ENCODE peak calls at places on chromosome 17, in four cellular contexts. B, Q, D and K are unnamed samples.

GRCh38 chr17:79612468-79613194 is 1.8 kb upstream of the RBFOX3 start:
- DNase-seq in B (peak), Q (peak), D (peak), K (peak)

GRCh38 chr17:37797206-37797605 is 52.3 kb upstream of the HNF1B start:
- DNase-seq in B (no peak), Q (no peak), D (no peak), K (peak)

GRCh38 chr17:42518046-42518754 is 17.8 kb upstream of the NAGLU start:
- DNase-seq in B (no peak), Q (peak), D (no peak), K (peak)

GRCh38 chr17:74467221-74467951 is 952 bp downstream of the CD300A start:
- DNase-seq in B (no peak), Q (peak), D (no peak), K (no peak)

GRCh38 chr17:60102632-60103047 is 23.9 kb upstream of the HEATR6 start:
- DNase-seq in B (no peak), Q (no peak), D (no peak), K (peak)

GRCh38 chr17:6478486-6478885 is 34.2 kb downstream of the PIMREG start:
- DNase-seq in B (no peak), Q (no peak), D (no peak), K (no peak)

GRCh38 chr17:62791235-62792121 is 16.6 kb downstream of the MARCHF10 start:
- DNase-seq in B (no peak), Q (no peak), D (no peak), K (peak)

GRCh38 chr17:43367588-43368242 is 31.1 kb upstream of the ARL4D start:
- DNase-seq in B (peak), Q (peak), D (peak), K (peak)

GRCh38 chr17:57370051-57370581 is 113.8 kb downstream of the MSI2 start:
- DNase-seq in B (no peak), Q (no peak), D (no peak), K (peak)

GRCh38 chr17:19015428-19015827 is 10.9 kb upstream of the FAM83G start:
- DNase-seq in B (no peak), Q (no peak), D (no peak), K (no peak)

GRCh38 chr17:31499771-31500554 is 108.5 kb downstream of the RAB11FIP4 start:
- DNase-seq in B (no peak), Q (peak), D (peak), K (peak)

GRCh38 chr17:6497496-6498221 is 53.4 kb downstream of the PIMREG start:
- DNase-seq in B (no peak), Q (peak), D (no peak), K (no peak)

GRCh38 chr17:75602644-75603043 is 15.0 kb downstream of the MYO15B start:
- DNase-seq in B (no peak), Q (peak), D (no peak), K (no peak)

GRCh38 chr17:55334285-55334684 is 69.5 kb downstream of the HLF start:
- DNase-seq in B (no peak), Q (no peak), D (no peak), K (no peak)

GRCh38 chr17:29576214-29577008 is 7.9 kb downstream of the TP53I13 start:
- DNase-seq in B (no peak), Q (no peak), D (no peak), K (no peak)

GRCh38 chr17:9002236-9002609 is 19.1 kb upstream of the NTN1 start:
- DNase-seq in B (no peak), Q (peak), D (no peak), K (no peak)

GRCh38 chr17:63246344-63246743 is 199.8 kb downstream of the CYB561 start:
- DNase-seq in B (no peak), Q (no peak), D (no peak), K (peak)

GRCh38 chr17:65102788-65103187 is 34.4 kb upstream of the RGS9 start:
- DNase-seq in B (no peak), Q (no peak), D (no peak), K (no peak)

GRCh38 chr17:73976147-73976546 is 227.3 kb upstream of the RPL38 start:
- DNase-seq in B (no peak), Q (no peak), D (no peak), K (no peak)

GRCh38 chr17:76432712-76433336 is 20.1 kb downstream of the UBE2O start:
- DNase-seq in B (no peak), Q (no peak), D (no peak), K (peak)

GRCh38 chr17:30514895-30515596 is 37.8 kb downstream of the GOSR1 start:
- DNase-seq in B (no peak), Q (no peak), D (no peak), K (no peak)

GRCh38 chr17:28760987-28761562 is 17.3 kb downstream of the TRAF4 start:
- DNase-seq in B (no peak), Q (peak), D (peak), K (peak)

GRCh38 chr17:18002171-18002570 is 29.5 kb downstream of the DRC3 start:
- DNase-seq in B (no peak), Q (no peak), D (no peak), K (peak)

GRCh38 chr17:16923904-16924700 is 47.8 kb downstream of the TNFRSF13B start:
- DNase-seq in B (no peak), Q (peak), D (no peak), K (no peak)
- H4K91ac ChIP-seq in B (no peak), Q (no peak), D (no peak), K (no peak)

GRCh38 chr17:80749611-80750010 is 205.0 kb downstream of the RPTOR start:
- DNase-seq in B (no peak), Q (peak), D (no peak), K (no peak)
- H3K14ac ChIP-seq in B (no peak), Q (no peak), D (no peak), K (no peak)

GRCh38 chr17:50128441-50129302 is 1.3 kb downstream of the SAMD14 start:
- DNase-seq in B (no peak), Q (peak), D (peak), K (peak)
- H4K91ac ChIP-seq in B (peak), Q (no peak), D (peak), K (peak)

DNA sequence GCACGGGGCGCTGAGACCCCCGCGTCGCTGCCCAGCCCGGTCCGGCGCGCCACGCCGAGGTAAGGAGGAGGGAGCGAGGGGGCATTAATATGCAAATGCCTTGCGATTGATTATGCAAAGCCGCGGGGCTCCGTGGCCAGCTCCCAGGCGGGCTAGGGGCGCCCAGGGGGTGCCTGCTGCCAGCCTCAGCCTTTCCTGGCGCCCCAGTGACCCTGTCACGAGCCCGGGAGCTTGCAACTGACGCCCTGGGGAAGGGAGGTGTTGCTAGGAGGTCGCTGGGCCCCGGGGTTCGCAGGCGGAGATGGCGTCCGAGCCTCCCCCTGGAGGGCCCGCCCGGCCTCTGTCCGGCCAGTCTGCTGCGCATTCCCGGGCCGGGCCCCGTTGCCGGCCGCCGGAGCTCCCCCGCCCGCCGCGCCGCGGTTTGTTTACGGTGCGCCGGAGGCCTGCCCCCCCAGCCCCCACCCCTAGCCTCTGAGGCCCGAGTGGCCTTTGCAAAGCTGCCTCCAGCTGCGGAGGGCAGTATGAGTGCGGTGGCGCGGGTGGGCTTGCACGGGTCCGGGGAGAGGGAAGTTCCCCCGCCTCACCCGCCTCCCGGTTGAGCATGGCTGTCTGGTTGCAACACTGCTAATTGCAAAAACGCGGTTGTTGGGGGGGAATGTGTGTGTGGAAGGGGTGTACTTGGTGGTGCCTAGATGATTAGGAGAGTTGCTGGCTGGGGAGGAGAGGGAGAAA is 435 bp downstream of the THRA start:
- DNase-seq in B (no peak), Q (peak), D (peak), K (no peak)
- H3K14ac ChIP-seq in B (peak), Q (peak), D (no peak), K (peak)